ENCODE peak calls at places on chromosomes 16 and 17, in four cellular contexts. One of them, this sample, is unnamed. For H3K27me3, the result is how much of the 10 kb centered on the place peaks cover.

GRCh38 chr16:78220571-78220970 is 121.1 kb downstream of the WWOX start:
- DNase-seq in body of pancreas: no peak
- DNase-seq in fibroblast of lung: no peak
- DNase-seq in mammary epithelial cell: no peak
- DNase-seq in this sample: no peak

GRCh38 chr17:50133769-50134099 is 3.8 kb upstream of the SAMD14 start:
- DNase-seq in body of pancreas: no peak
- DNase-seq in fibroblast of lung: no peak
- DNase-seq in mammary epithelial cell: no peak
- DNase-seq in this sample: no peak

GRCh38 chr17:83193336-83194188 is 114.2 kb downstream of the METRNL start:
- DNase-seq in body of pancreas: peak
- DNase-seq in fibroblast of lung: peak
- DNase-seq in mammary epithelial cell: peak
- DNase-seq in this sample: peak

GRCh38 chr16:66472961-66473610 is 46.0 kb downstream of the BEAN1 start:
- DNase-seq in body of pancreas: no peak
- DNase-seq in fibroblast of lung: no peak
- DNase-seq in mammary epithelial cell: no peak
- DNase-seq in this sample: no peak

GRCh38 chr16:64089697-64090096 is 1032.2 kb downstream of the CDH11 start:
- DNase-seq in body of pancreas: no peak
- DNase-seq in fibroblast of lung: peak
- DNase-seq in mammary epithelial cell: peak
- DNase-seq in this sample: no peak

GRCh38 chr16:71969353-71969752 is 30.8 kb downstream of the PKD1L3 start:
- DNase-seq in body of pancreas: no peak
- DNase-seq in fibroblast of lung: no peak
- DNase-seq in mammary epithelial cell: no peak
- DNase-seq in this sample: no peak

GRCh38 chr17:47720754-47721533 is 12.1 kb upstream of the TBX21 start:
- DNase-seq in body of pancreas: no peak
- DNase-seq in fibroblast of lung: peak
- DNase-seq in mammary epithelial cell: peak
- DNase-seq in this sample: peak

GRCh38 chr16:2194166-2194834 is 2.1 kb downstream of the CASKIN1 start:
- DNase-seq in body of pancreas: no peak
- DNase-seq in fibroblast of lung: peak
- DNase-seq in mammary epithelial cell: peak
- DNase-seq in this sample: peak

GRCh38 chr17:68794636-68795503 is 160.3 kb downstream of the ABCA8 start:
- DNase-seq in body of pancreas: no peak
- DNase-seq in fibroblast of lung: peak
- DNase-seq in mammary epithelial cell: no peak
- DNase-seq in this sample: no peak

GRCh38 chr16:53892155-53892554 is 188.2 kb downstream of the FTO start:
- DNase-seq in body of pancreas: peak
- DNase-seq in fibroblast of lung: peak
- DNase-seq in mammary epithelial cell: peak
- DNase-seq in this sample: peak

GRCh38 chr16:83578146-83578545 is 229.6 kb upstream of the HSBP1 start:
- DNase-seq in body of pancreas: no peak
- DNase-seq in fibroblast of lung: no peak
- DNase-seq in mammary epithelial cell: no peak
- DNase-seq in this sample: no peak

GRCh38 chr17:27293359-27293897 is 486 bp upstream of the WSB1 start:
- DNase-seq in body of pancreas: peak
- DNase-seq in fibroblast of lung: no peak
- DNase-seq in mammary epithelial cell: no peak
- DNase-seq in this sample: no peak

GRCh38 chr17:309361-309888 is 43.2 kb downstream of the RPH3AL start:
- DNase-seq in body of pancreas: no peak
- DNase-seq in fibroblast of lung: peak
- DNase-seq in mammary epithelial cell: no peak
- DNase-seq in this sample: peak

GRCh38 chr17:48429156-48429555 is 858 bp downstream of the SKAP1 start:
- DNase-seq in body of pancreas: no peak
- DNase-seq in fibroblast of lung: no peak
- DNase-seq in mammary epithelial cell: no peak
- DNase-seq in this sample: no peak

GRCh38 chr17:43169561-43170139 is 1.4 kb upstream of the NBR1 start:
- DNase-seq in body of pancreas: no peak
- DNase-seq in fibroblast of lung: peak
- DNase-seq in mammary epithelial cell: no peak
- DNase-seq in this sample: peak

GRCh38 chr16:56450275-56450889 is 750 bp downstream of the NUDT21 start:
- DNase-seq in body of pancreas: no peak
- DNase-seq in fibroblast of lung: peak
- DNase-seq in mammary epithelial cell: peak
- DNase-seq in this sample: peak

GRCh38 chr16:22161999-22162657 is at the start of gene SDR42E2:
- DNase-seq in body of pancreas: peak
- DNase-seq in fibroblast of lung: no peak
- DNase-seq in mammary epithelial cell: peak
- DNase-seq in this sample: no peak

GRCh38 chr17:66724581-66725341 is 110.2 kb upstream of the CACNG5 start:
- DNase-seq in body of pancreas: no peak
- DNase-seq in fibroblast of lung: peak
- DNase-seq in mammary epithelial cell: no peak
- DNase-seq in this sample: peak

GRCh38 chr16:89842471-89843408 is 14.5 kb downstream of the SPIRE2 start:
- DNase-seq in body of pancreas: no peak
- DNase-seq in fibroblast of lung: peak
- DNase-seq in mammary epithelial cell: peak
- DNase-seq in this sample: no peak

GRCh38 chr17:32536736-32537646 is 50.2 kb downstream of the CDK5R1 start:
- DNase-seq in body of pancreas: no peak
- DNase-seq in fibroblast of lung: peak
- DNase-seq in mammary epithelial cell: no peak
- DNase-seq in this sample: no peak

GRCh38 chr16:4580245-4580644 is 24.1 kb downstream of the C16orf96 start:
- DNase-seq in body of pancreas: no peak
- DNase-seq in fibroblast of lung: peak
- DNase-seq in mammary epithelial cell: no peak
- DNase-seq in this sample: no peak

GRCh38 chr16:65494080-65494479 is 372.2 kb upstream of the CDH11 start:
- DNase-seq in body of pancreas: no peak
- DNase-seq in fibroblast of lung: no peak
- DNase-seq in mammary epithelial cell: no peak
- DNase-seq in this sample: no peak

GRCh38 chr16:52533296-52533695 is 13.6 kb downstream of the TOX3 start:
- DNase-seq in body of pancreas: no peak
- DNase-seq in fibroblast of lung: no peak
- DNase-seq in mammary epithelial cell: no peak
- DNase-seq in this sample: no peak

GRCh38 chr16:123971-124370 is 14.5 kb downstream of the NPRL3 start:
- DNase-seq in body of pancreas: no peak
- DNase-seq in fibroblast of lung: no peak
- DNase-seq in mammary epithelial cell: no peak
- DNase-seq in this sample: no peak

GRCh38 chr16:87956169-87956770 is 5.0 kb downstream of the BANP start:
- DNase-seq in body of pancreas: no peak
- DNase-seq in fibroblast of lung: peak
- DNase-seq in mammary epithelial cell: no peak
- DNase-seq in this sample: no peak

GRCh38 chr16:53209489-53209888 is 154.7 kb downstream of the CHD9 start:
- DNase-seq in body of pancreas: no peak
- DNase-seq in fibroblast of lung: no peak
- DNase-seq in mammary epithelial cell: no peak
- DNase-seq in this sample: no peak

GRCh38 chr17:17443173-17443572 is 33.6 kb upstream of the MED9 start:
- DNase-seq in body of pancreas: no peak
- DNase-seq in fibroblast of lung: no peak
- DNase-seq in mammary epithelial cell: no peak
- DNase-seq in this sample: no peak

GRCh38 chr16:52597073-52597771 is 50.3 kb upstream of the TOX3 start:
- DNase-seq in body of pancreas: peak
- DNase-seq in fibroblast of lung: no peak
- DNase-seq in mammary epithelial cell: no peak
- DNase-seq in this sample: no peak

GRCh38 chr16:50266337-50267091 is at the start of gene ADCY7:
- DNase-seq in body of pancreas: no peak
- DNase-seq in fibroblast of lung: peak
- DNase-seq in mammary epithelial cell: peak
- DNase-seq in this sample: peak

GRCh38 chr16:9138731-9139501 is 47.5 kb downstream of the HAPSTR1 start:
- DNase-seq in body of pancreas: peak
- DNase-seq in fibroblast of lung: peak
- DNase-seq in mammary epithelial cell: no peak
- DNase-seq in this sample: peak

GRCh38 chr17:50817142-50817751 is 18.1 kb upstream of the WFIKKN2 start:
- DNase-seq in body of pancreas: peak
- DNase-seq in fibroblast of lung: no peak
- DNase-seq in mammary epithelial cell: no peak
- DNase-seq in this sample: peak

GRCh38 chr16:21940570-21940969 is 12.6 kb upstream of the UQCRC2 start:
- DNase-seq in body of pancreas: no peak
- DNase-seq in fibroblast of lung: no peak
- DNase-seq in mammary epithelial cell: no peak
- DNase-seq in this sample: no peak

GRCh38 chr16:48393843-48394703 is 8.9 kb upstream of the SIAH1 start:
- DNase-seq in body of pancreas: no peak
- DNase-seq in fibroblast of lung: peak
- DNase-seq in mammary epithelial cell: peak
- DNase-seq in this sample: no peak

GRCh38 chr17:7561028-7561575 is 617 bp upstream of the SENP3 start:
- DNase-seq in body of pancreas: peak
- DNase-seq in fibroblast of lung: peak
- DNase-seq in mammary epithelial cell: peak
- DNase-seq in this sample: peak

GRCh38 chr17:43570518-43570928 is 24.4 kb upstream of the ETV4 start:
- DNase-seq in body of pancreas: no peak
- DNase-seq in fibroblast of lung: peak
- DNase-seq in mammary epithelial cell: peak
- DNase-seq in this sample: peak

GRCh38 chr16:69033550-69033949 is 71.9 kb upstream of the HAS3 start:
- DNase-seq in body of pancreas: no peak
- DNase-seq in fibroblast of lung: no peak
- DNase-seq in mammary epithelial cell: no peak
- DNase-seq in this sample: no peak

GRCh38 chr17:38569701-38570512 is 35.8 kb downstream of the SRCIN1 start:
- DNase-seq in body of pancreas: no peak
- DNase-seq in fibroblast of lung: no peak
- DNase-seq in mammary epithelial cell: no peak
- DNase-seq in this sample: no peak
- H3K27me3 ChIP-seq in body of pancreas: under half
- H3K27me3 ChIP-seq in fibroblast of lung: half or more
- H3K27me3 ChIP-seq in mammary epithelial cell: under half
- H3K27me3 ChIP-seq in this sample: under half

GRCh38 chr17:81806461-81807209 is 2.7 kb downstream of the GCGR start:
- DNase-seq in body of pancreas: no peak
- DNase-seq in fibroblast of lung: no peak
- DNase-seq in mammary epithelial cell: no peak
- DNase-seq in this sample: no peak
- H3K27me3 ChIP-seq in body of pancreas: under half
- H3K27me3 ChIP-seq in fibroblast of lung: under half
- H3K27me3 ChIP-seq in mammary epithelial cell: under half
- H3K27me3 ChIP-seq in this sample: half or more

GRCh38 chr17:55264640-55265298 is at the start of gene HLF:
- DNase-seq in body of pancreas: peak
- DNase-seq in fibroblast of lung: peak
- DNase-seq in mammary epithelial cell: peak
- DNase-seq in this sample: peak

GRCh38 chr17:55267777-55268648 is 3.3 kb downstream of the HLF start:
- DNase-seq in body of pancreas: no peak
- DNase-seq in fibroblast of lung: no peak
- DNase-seq in mammary epithelial cell: no peak
- DNase-seq in this sample: no peak

GRCh38 chr17:55266958-55267688 is 2.4 kb downstream of the HLF start:
- DNase-seq in body of pancreas: no peak
- DNase-seq in fibroblast of lung: no peak
- DNase-seq in mammary epithelial cell: no peak
- DNase-seq in this sample: no peak

GRCh38 chr17:55265434-55266021 is 768 bp downstream of the HLF start:
- DNase-seq in body of pancreas: no peak
- DNase-seq in fibroblast of lung: no peak
- DNase-seq in mammary epithelial cell: no peak
- DNase-seq in this sample: no peak

GRCh38 chr17:55266051-55266957 is 1.5 kb downstream of the HLF start:
- DNase-seq in body of pancreas: no peak
- DNase-seq in fibroblast of lung: no peak
- DNase-seq in mammary epithelial cell: no peak
- DNase-seq in this sample: no peak
- H3K27me3 ChIP-seq in body of pancreas: under half
- H3K27me3 ChIP-seq in fibroblast of lung: under half
- H3K27me3 ChIP-seq in mammary epithelial cell: under half
- H3K27me3 ChIP-seq in this sample: under half

DNA sequence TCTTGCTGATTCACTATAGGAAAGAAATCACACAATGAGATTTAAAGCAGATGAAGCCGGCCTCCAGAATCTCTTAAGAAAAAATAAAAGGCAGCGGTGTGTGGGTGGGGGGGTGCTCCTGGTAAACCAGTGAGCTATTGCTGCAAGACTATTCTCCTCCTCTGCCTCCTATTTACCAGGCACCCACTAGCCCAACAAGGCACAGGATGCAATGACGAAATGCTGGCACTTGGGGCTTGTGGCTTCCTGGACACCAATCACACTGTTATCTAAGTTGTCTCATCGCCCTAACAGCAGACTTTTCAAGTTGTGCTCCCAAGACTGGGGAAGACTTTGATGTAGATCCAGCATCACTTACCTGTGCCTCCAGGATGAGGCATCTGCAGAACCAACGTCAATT is 50.2 kb upstream of the NDRG4 start:
- DNase-seq in body of pancreas: no peak
- DNase-seq in fibroblast of lung: no peak
- DNase-seq in mammary epithelial cell: no peak
- DNase-seq in this sample: no peak
- H3K27me3 ChIP-seq in body of pancreas: under half
- H3K27me3 ChIP-seq in fibroblast of lung: under half
- H3K27me3 ChIP-seq in mammary epithelial cell: under half
- H3K27me3 ChIP-seq in this sample: under half

GRCh38 chr16:76428858-76429257 is 151.7 kb downstream of the CNTNAP4 start:
- DNase-seq in body of pancreas: peak
- DNase-seq in fibroblast of lung: no peak
- DNase-seq in mammary epithelial cell: peak
- DNase-seq in this sample: peak
- H3K27me3 ChIP-seq in body of pancreas: under half
- H3K27me3 ChIP-seq in fibroblast of lung: under half
- H3K27me3 ChIP-seq in mammary epithelial cell: under half
- H3K27me3 ChIP-seq in this sample: under half

DNA sequence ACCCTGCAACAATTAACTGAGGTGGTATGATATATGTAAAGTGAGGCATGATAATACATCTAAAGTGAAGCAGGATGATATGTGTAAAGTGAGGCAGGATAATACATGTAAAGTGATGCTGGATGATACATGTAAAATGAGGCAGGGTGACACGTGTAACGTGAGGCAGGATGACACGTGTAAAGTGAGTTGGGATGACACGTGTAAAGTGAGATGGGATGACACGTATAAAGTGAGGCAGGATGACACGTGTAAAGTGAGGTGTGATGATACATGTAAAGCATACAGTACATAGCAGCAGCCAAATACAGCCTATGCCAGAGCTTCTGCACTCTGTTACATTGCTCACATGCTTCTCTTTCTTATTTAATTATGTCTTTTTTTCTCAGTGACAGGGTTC is 184.4 kb upstream of the FOXF1 start:
- DNase-seq in body of pancreas: no peak
- DNase-seq in fibroblast of lung: no peak
- DNase-seq in mammary epithelial cell: no peak
- DNase-seq in this sample: no peak
- H3K27me3 ChIP-seq in body of pancreas: under half
- H3K27me3 ChIP-seq in fibroblast of lung: under half
- H3K27me3 ChIP-seq in mammary epithelial cell: under half
- H3K27me3 ChIP-seq in this sample: under half